ENCODE peak calls at places on chromosomes 13 and 19, in five cellular contexts. E, G, V, N and P are unnamed samples.

GRCh38 chr13:25872871-25873607 is 178.8 kb downstream of the SHISA2 start:
- DNase-seq in E (no peak), G (no peak), V (no peak), N (no peak), P (no peak)

GRCh38 chr19:48858984-48859710 is 9.3 kb downstream of the PLEKHA4 start:
- DNase-seq in E (no peak), G (peak), V (peak), N (no peak), P (no peak)

GRCh38 chr13:29503041-29503837 is 92.2 kb downstream of the SLC7A1 start:
- DNase-seq in E (peak), G (no peak), V (no peak), N (no peak), P (no peak)

GRCh38 chr19:55696301-55697068 is 21.5 kb downstream of the EPN1 start:
- DNase-seq in E (no peak), G (no peak), V (no peak), N (no peak), P (no peak)

GRCh38 chr19:19445911-19446361 is 40.5 kb downstream of the GATAD2A start:
- DNase-seq in E (peak), G (no peak), V (no peak), N (no peak), P (no peak)

GRCh38 chr13:99150575-99151370 is 49.9 kb upstream of the UBAC2 start:
- DNase-seq in E (peak), G (no peak), V (no peak), N (no peak), P (peak)

GRCh38 chr13:80217614-80218456 is 123.1 kb downstream of the SPRY2 start:
- DNase-seq in E (no peak), G (no peak), V (no peak), N (no peak), P (no peak)

GRCh38 chr13:100399455-100399854 is 189.1 kb downstream of the GGACT start:
- DNase-seq in E (no peak), G (no peak), V (no peak), N (peak), P (no peak)

GRCh38 chr13:55893541-55893940 is 1247.2 kb upstream of the PRR20A start:
- DNase-seq in E (no peak), G (no peak), V (no peak), N (no peak), P (no peak)

GRCh38 chr13:48456546-48456945 is 43.6 kb upstream of the LPAR6 start:
- DNase-seq in E (no peak), G (no peak), V (no peak), N (no peak), P (no peak)

GRCh38 chr13:19172007-19172646 is 9.5 kb downstream of the TUBA3C start:
- DNase-seq in E (no peak), G (no peak), V (no peak), N (no peak), P (no peak)

GRCh38 chr19:35346193-35347052 is 1.3 kb upstream of the FFAR1 start:
- DNase-seq in E (no peak), G (peak), V (no peak), N (no peak), P (no peak)

GRCh38 chr19:53903055-53903680 is 5.9 kb upstream of the CACNG7 start:
- DNase-seq in E (peak), G (no peak), V (no peak), N (no peak), P (no peak)

GRCh38 chr13:26919311-26919710 is 158.7 kb upstream of the GPR12 start:
- DNase-seq in E (no peak), G (no peak), V (no peak), N (no peak), P (no peak)

GRCh38 chr13:73168226-73168992 is 109.6 kb downstream of the KLF5 start:
- DNase-seq in E (no peak), G (no peak), V (no peak), N (no peak), P (no peak)

GRCh38 chr13:71886880-71887279 is 19.9 kb upstream of the DACH1 start:
- DNase-seq in E (no peak), G (no peak), V (no peak), N (no peak), P (no peak)

GRCh38 chr13:65638572-65639168 is 1591.5 kb downstream of the PCDH9 start:
- DNase-seq in E (peak), G (no peak), V (no peak), N (no peak), P (no peak)

GRCh38 chr13:70203661-70204229 is 95.5 kb upstream of the KLHL1 start:
- DNase-seq in E (peak), G (no peak), V (peak), N (no peak), P (no peak)

GRCh38 chr19:55516878-55517620 is 19.9 kb downstream of the SBK2 start:
- DNase-seq in E (peak), G (peak), V (peak), N (peak), P (peak)

GRCh38 chr19:43316591-43317319 is 36.7 kb upstream of the CD177 start:
- DNase-seq in E (peak), G (no peak), V (no peak), N (no peak), P (no peak)

GRCh38 chr19:35291916-35292315 is at the start of gene MAG:
- DNase-seq in E (no peak), G (no peak), V (no peak), N (no peak), P (no peak)

GRCh38 chr19:53879145-53880037 is 2.6 kb upstream of the PRKCG start:
- DNase-seq in E (peak), G (peak), V (peak), N (no peak), P (peak)

GRCh38 chr19:11405846-11406643 is 13.1 kb downstream of the RGL3 start:
- DNase-seq in E (peak), G (no peak), V (no peak), N (no peak), P (no peak)

GRCh38 chr13:111011899-111012298 is 97.0 kb upstream of the ANKRD10 start:
- DNase-seq in E (peak), G (no peak), V (no peak), N (no peak), P (no peak)

GRCh38 chr19:1655131-1655981 is 2.9 kb upstream of the TCF3 start:
- DNase-seq in E (no peak), G (no peak), V (peak), N (no peak), P (no peak)